ENCODE peak calls at places on chromosomes 1 and 21, in six cellular contexts. One of them, this sample, is unnamed.

GRCh38 chr1:34408011-34408410 is 231.3 kb downstream of the C1orf94 start:
- ATAC-seq in Panc1: no peak
- ATAC-seq in GM12878: no peak
- ATAC-seq in HepG2: no peak
- ATAC-seq in HCT116: no peak
- ATAC-seq in upper lobe of left lung: peak; percentile 41
- ATAC-seq in this sample: peak; percentile 31

GRCh38 chr1:88061106-88061829 is 622.8 kb upstream of the PKN2 start:
- ATAC-seq in HepG2: peak; percentile 95
- ATAC-seq in upper lobe of left lung: peak; percentile 59
- ATAC-seq in GM12878: peak; percentile 87
- ATAC-seq in HCT116: peak; percentile 96
- ATAC-seq in Panc1: peak; percentile 85
- ATAC-seq in this sample: peak; percentile 63

GRCh38 chr1:42853116-42853884 is 6.9 kb downstream of the ZNF691 start:
- ATAC-seq in HCT116: no peak
- ATAC-seq in HepG2: no peak
- ATAC-seq in upper lobe of left lung: no peak
- ATAC-seq in GM12878: no peak
- ATAC-seq in Panc1: peak; percentile 30
- ATAC-seq in this sample: no peak

GRCh38 chr21:35965699-35966098 is 94.6 kb downstream of the SETD4 start:
- ATAC-seq in HepG2: no peak
- ATAC-seq in HCT116: no peak
- ATAC-seq in Panc1: no peak
- ATAC-seq in GM12878: no peak
- ATAC-seq in upper lobe of left lung: no peak
- ATAC-seq in this sample: no peak

GRCh38 chr1:162319510-162320160 is 57.0 kb downstream of the SPATA46 start:
- ATAC-seq in HCT116: no peak
- ATAC-seq in upper lobe of left lung: no peak
- ATAC-seq in Panc1: peak; percentile 38
- ATAC-seq in HepG2: no peak
- ATAC-seq in GM12878: no peak
- ATAC-seq in this sample: no peak

GRCh38 chr1:166902279-166902678 is 26.2 kb upstream of the TADA1 start:
- ATAC-seq in HepG2: no peak
- ATAC-seq in GM12878: no peak
- ATAC-seq in Panc1: no peak
- ATAC-seq in upper lobe of left lung: peak; percentile 73
- ATAC-seq in HCT116: peak; percentile 96
- ATAC-seq in this sample: no peak

GRCh38 chr1:224852901-224853568 is 76.4 kb upstream of the DNAH14 start:
- ATAC-seq in upper lobe of left lung: peak; percentile 72
- ATAC-seq in Panc1: peak; percentile 62
- ATAC-seq in HCT116: peak; percentile 54
- ATAC-seq in HepG2: no peak
- ATAC-seq in GM12878: no peak
- ATAC-seq in this sample: no peak

GRCh38 chr1:43531453-43531905 is 796 bp downstream of the PTPRF start:
- ATAC-seq in Panc1: peak; percentile 47
- ATAC-seq in HepG2: peak; percentile 25
- ATAC-seq in GM12878: no peak
- ATAC-seq in upper lobe of left lung: peak; percentile 29
- ATAC-seq in HCT116: peak; percentile 49
- ATAC-seq in this sample: peak; percentile 16

GRCh38 chr1:162905174-162905573 is 44.2 kb upstream of the CCDC190 start:
- ATAC-seq in HCT116: no peak
- ATAC-seq in GM12878: no peak
- ATAC-seq in upper lobe of left lung: no peak
- ATAC-seq in Panc1: no peak
- ATAC-seq in HepG2: no peak
- ATAC-seq in this sample: no peak

GRCh38 chr21:16965424-16965823 is 547.4 kb upstream of the CXADR start:
- ATAC-seq in Panc1: no peak
- ATAC-seq in GM12878: no peak
- ATAC-seq in upper lobe of left lung: no peak
- ATAC-seq in HepG2: no peak
- ATAC-seq in HCT116: no peak
- ATAC-seq in this sample: no peak

GRCh38 chr1:21638531-21639341 is 30.4 kb downstream of the RAP1GAP start:
- ATAC-seq in upper lobe of left lung: peak; percentile 45
- ATAC-seq in HepG2: peak; percentile 19
- ATAC-seq in HCT116: peak; percentile 92
- ATAC-seq in Panc1: peak; percentile 73
- ATAC-seq in GM12878: no peak
- ATAC-seq in this sample: no peak

GRCh38 chr1:112247971-112248370 is 148.0 kb upstream of the CTTNBP2NL start:
- ATAC-seq in HCT116: no peak
- ATAC-seq in upper lobe of left lung: no peak
- ATAC-seq in HepG2: no peak
- ATAC-seq in Panc1: no peak
- ATAC-seq in GM12878: no peak
- ATAC-seq in this sample: no peak

GRCh38 chr1:110612060-110612745 is 6.0 kb upstream of the KCNA2 start:
- ATAC-seq in upper lobe of left lung: no peak
- ATAC-seq in GM12878: no peak
- ATAC-seq in Panc1: no peak
- ATAC-seq in HCT116: no peak
- ATAC-seq in HepG2: no peak
- ATAC-seq in this sample: no peak

GRCh38 chr1:25435315-25436103 is 4.8 kb downstream of the MACO1 start:
- ATAC-seq in HCT116: no peak
- ATAC-seq in upper lobe of left lung: no peak
- ATAC-seq in Panc1: no peak
- ATAC-seq in HepG2: no peak
- ATAC-seq in GM12878: peak; percentile 46
- ATAC-seq in this sample: no peak

GRCh38 chr1:7250176-7250575 is 464.9 kb downstream of the CAMTA1 start:
- ATAC-seq in GM12878: no peak
- ATAC-seq in Panc1: no peak
- ATAC-seq in HCT116: no peak
- ATAC-seq in HepG2: no peak
- ATAC-seq in upper lobe of left lung: no peak
- ATAC-seq in this sample: no peak

GRCh38 chr21:36209626-36210171 is 53.1 kb downstream of the DOP1B start:
- ATAC-seq in GM12878: peak; percentile 78
- ATAC-seq in HepG2: peak; percentile 70
- ATAC-seq in HCT116: peak; percentile 78
- ATAC-seq in Panc1: peak; percentile 76
- ATAC-seq in upper lobe of left lung: no peak
- ATAC-seq in this sample: no peak

GRCh38 chr1:74357150-74357549 is 122.0 kb downstream of the TNNI3K start:
- ATAC-seq in HCT116: no peak
- ATAC-seq in upper lobe of left lung: no peak
- ATAC-seq in GM12878: no peak
- ATAC-seq in HepG2: no peak
- ATAC-seq in Panc1: no peak
- ATAC-seq in this sample: no peak

GRCh38 chr1:28248273-28249012 is 10.9 kb upstream of the SESN2 start:
- ATAC-seq in GM12878: peak; percentile 53
- ATAC-seq in HCT116: peak; percentile 65
- ATAC-seq in Panc1: peak; percentile 67
- ATAC-seq in HepG2: peak; percentile 44
- ATAC-seq in upper lobe of left lung: peak; percentile 86
- ATAC-seq in this sample: no peak

GRCh38 chr1:244381887-244382565 is 69.7 kb downstream of the ADSS2 start:
- ATAC-seq in HCT116: no peak
- ATAC-seq in HepG2: no peak
- ATAC-seq in Panc1: no peak
- ATAC-seq in upper lobe of left lung: peak; percentile 31
- ATAC-seq in GM12878: no peak
- ATAC-seq in this sample: no peak

GRCh38 chr1:171433451-171433850 is 51.9 kb upstream of the PRRC2C start:
- ATAC-seq in upper lobe of left lung: peak; percentile 75
- ATAC-seq in HepG2: no peak
- ATAC-seq in GM12878: no peak
- ATAC-seq in Panc1: no peak
- ATAC-seq in HCT116: no peak
- ATAC-seq in this sample: no peak

GRCh38 chr1:155569988-155570592 is 7.5 kb upstream of the ASH1L start:
- ATAC-seq in HepG2: no peak
- ATAC-seq in Panc1: no peak
- ATAC-seq in HCT116: no peak
- ATAC-seq in GM12878: peak; percentile 30
- ATAC-seq in upper lobe of left lung: no peak
- ATAC-seq in this sample: no peak

GRCh38 chr1:212916395-212917133 is 33.8 kb upstream of the VASH2 start:
- ATAC-seq in GM12878: peak; percentile 44
- ATAC-seq in upper lobe of left lung: peak; percentile 83
- ATAC-seq in Panc1: peak; percentile 53
- ATAC-seq in HCT116: peak; percentile 21
- ATAC-seq in HepG2: peak; percentile 81
- ATAC-seq in this sample: peak; percentile 43

GRCh38 chr1:98870959-98871903 is 133.4 kb downstream of the PLPPR5 start:
- ATAC-seq in Panc1: no peak
- ATAC-seq in HCT116: no peak
- ATAC-seq in HepG2: no peak
- ATAC-seq in GM12878: peak; percentile 99
- ATAC-seq in upper lobe of left lung: peak; percentile 19
- ATAC-seq in this sample: no peak

GRCh38 chr1:44260792-44261474 is 47.7 kb downstream of the DMAP1 start:
- ATAC-seq in HepG2: no peak
- ATAC-seq in Panc1: no peak
- ATAC-seq in HCT116: no peak
- ATAC-seq in GM12878: no peak
- ATAC-seq in upper lobe of left lung: no peak
- ATAC-seq in this sample: no peak

GRCh38 chr1:107750364-107750959 is 214.5 kb downstream of the VAV3 start:
- ATAC-seq in GM12878: peak; percentile 83
- ATAC-seq in HepG2: peak; percentile 81
- ATAC-seq in upper lobe of left lung: peak; percentile 53
- ATAC-seq in HCT116: no peak
- ATAC-seq in Panc1: no peak
- ATAC-seq in this sample: no peak

GRCh38 chr1:30420519-30421050 is 302.8 kb downstream of the MATN1 start:
- ATAC-seq in upper lobe of left lung: no peak
- ATAC-seq in GM12878: no peak
- ATAC-seq in HCT116: no peak
- ATAC-seq in HepG2: no peak
- ATAC-seq in Panc1: no peak
- ATAC-seq in this sample: no peak

GRCh38 chr1:56309065-56309464 is 270.3 kb downstream of the PLPP3 start:
- ATAC-seq in Panc1: no peak
- ATAC-seq in upper lobe of left lung: no peak
- ATAC-seq in HepG2: no peak
- ATAC-seq in GM12878: no peak
- ATAC-seq in HCT116: no peak
- ATAC-seq in this sample: no peak

GRCh38 chr1:40383488-40384412 is 10.2 kb downstream of the SMAP2 start:
- ATAC-seq in HCT116: no peak
- ATAC-seq in Panc1: peak; percentile 61
- ATAC-seq in upper lobe of left lung: no peak
- ATAC-seq in HepG2: peak; percentile 81
- ATAC-seq in GM12878: no peak
- ATAC-seq in this sample: no peak

GRCh38 chr21:42725416-42725930 is 72.1 kb downstream of the PDE9A start:
- ATAC-seq in Panc1: no peak
- ATAC-seq in GM12878: no peak
- ATAC-seq in HCT116: no peak
- ATAC-seq in HepG2: no peak
- ATAC-seq in upper lobe of left lung: no peak
- ATAC-seq in this sample: no peak

GRCh38 chr1:17258116-17258757 is 9.3 kb downstream of the PADI3 start:
- ATAC-seq in HepG2: no peak
- ATAC-seq in upper lobe of left lung: no peak
- ATAC-seq in GM12878: no peak
- ATAC-seq in HCT116: no peak
- ATAC-seq in Panc1: no peak
- ATAC-seq in this sample: no peak

GRCh38 chr21:39022035-39022900 is 161.0 kb downstream of the PSMG1 start:
- ATAC-seq in HepG2: no peak
- ATAC-seq in Panc1: no peak
- ATAC-seq in GM12878: no peak
- ATAC-seq in upper lobe of left lung: no peak
- ATAC-seq in HCT116: no peak
- ATAC-seq in this sample: no peak

GRCh38 chr1:173249349-173249748 is 42.2 kb upstream of the TNFSF4 start:
- ATAC-seq in Panc1: no peak
- ATAC-seq in GM12878: peak; percentile 53
- ATAC-seq in HepG2: no peak
- ATAC-seq in upper lobe of left lung: peak; percentile 96
- ATAC-seq in HCT116: no peak
- ATAC-seq in this sample: no peak

GRCh38 chr1:219050268-219050917 is 123.3 kb upstream of the LYPLAL1 start:
- ATAC-seq in Panc1: no peak
- ATAC-seq in GM12878: no peak
- ATAC-seq in HCT116: no peak
- ATAC-seq in HepG2: no peak
- ATAC-seq in upper lobe of left lung: no peak
- ATAC-seq in this sample: no peak

DNA sequence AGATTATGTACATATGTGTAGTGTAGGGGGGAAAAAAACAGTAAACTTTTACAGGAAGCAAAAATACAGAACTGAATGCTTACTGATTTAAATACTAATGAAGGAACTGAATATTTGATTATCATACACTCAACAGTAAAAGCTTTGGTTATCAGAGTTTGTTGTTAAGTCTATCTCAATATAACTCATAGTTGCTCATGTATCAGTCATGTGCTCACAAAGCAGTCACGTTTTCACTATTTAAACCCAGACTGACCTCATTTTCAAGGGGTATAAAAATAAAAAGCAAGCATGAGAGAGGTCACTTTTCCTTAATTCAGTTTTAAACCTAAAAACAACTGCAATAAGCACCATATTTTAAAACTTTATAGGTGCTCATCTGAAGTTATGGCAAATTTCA is 6.9 kb upstream of the NRAS start:
- ATAC-seq in HepG2: no peak
- ATAC-seq in HCT116: no peak
- ATAC-seq in upper lobe of left lung: no peak
- ATAC-seq in GM12878: no peak
- ATAC-seq in Panc1: no peak
- ATAC-seq in this sample: no peak
- TF ChIP-seq POLR2AphosphoS5 in HepG2: no peak
- TF ChIP-seq POLR2AphosphoS5 in HCT116: no peak
- TF ChIP-seq POLR2AphosphoS5 in upper lobe of left lung: no peak
- TF ChIP-seq POLR2AphosphoS5 in GM12878: no peak
- TF ChIP-seq POLR2AphosphoS5 in Panc1: no peak
- TF ChIP-seq POLR2AphosphoS5 in this sample: no peak

GRCh38 chr1:227662933-227663332 is 72.2 kb downstream of the JMJD4 start:
- ATAC-seq in upper lobe of left lung: no peak
- ATAC-seq in GM12878: no peak
- ATAC-seq in Panc1: no peak
- ATAC-seq in HCT116: no peak
- ATAC-seq in HepG2: no peak
- ATAC-seq in this sample: no peak
- H3K9me3 ChIP-seq in upper lobe of left lung: peaks cover 100% of the 10 kb centered on the region
- H3K9me3 ChIP-seq in GM12878: peaks cover 24% of the 10 kb centered on the region
- H3K9me3 ChIP-seq in Panc1: peaks cover 82% of the 10 kb centered on the region
- H3K9me3 ChIP-seq in HCT116: peaks cover 43% of the 10 kb centered on the region
- H3K9me3 ChIP-seq in HepG2: peaks cover 96% of the 10 kb centered on the region
- H3K9me3 ChIP-seq in this sample: peaks cover 100% of the 10 kb centered on the region

GRCh38 chr1:94734963-94735899 is 84.9 kb upstream of the SLC44A3 start:
- ATAC-seq in GM12878: no peak
- ATAC-seq in HepG2: no peak
- ATAC-seq in upper lobe of left lung: peak; percentile 58
- ATAC-seq in Panc1: no peak
- ATAC-seq in HCT116: peak; percentile 65
- ATAC-seq in this sample: peak; percentile 36
- TF ChIP-seq POLR2AphosphoS5 in GM12878: no peak
- TF ChIP-seq POLR2AphosphoS5 in HepG2: no peak
- TF ChIP-seq POLR2AphosphoS5 in upper lobe of left lung: no peak
- TF ChIP-seq POLR2AphosphoS5 in Panc1: no peak
- TF ChIP-seq POLR2AphosphoS5 in HCT116: no peak
- TF ChIP-seq POLR2AphosphoS5 in this sample: no peak

GRCh38 chr1:2974701-2975301 is 46.5 kb upstream of the ACTRT2 start:
- ATAC-seq in GM12878: no peak
- ATAC-seq in upper lobe of left lung: no peak
- ATAC-seq in HCT116: no peak
- ATAC-seq in HepG2: no peak
- ATAC-seq in Panc1: peak; percentile 33
- ATAC-seq in this sample: no peak
- H3K9me3 ChIP-seq in GM12878: no peaks in the 10 kb centered on the region
- H3K9me3 ChIP-seq in upper lobe of left lung: no peaks in the 10 kb centered on the region
- H3K9me3 ChIP-seq in HCT116: no peaks in the 10 kb centered on the region
- H3K9me3 ChIP-seq in HepG2: no peaks in the 10 kb centered on the region
- H3K9me3 ChIP-seq in Panc1: no peaks in the 10 kb centered on the region
- H3K9me3 ChIP-seq in this sample: no peaks in the 10 kb centered on the region

This sample was measured in gastroesophageal sphincter.